ENCODE peak calls at places on chromosomes 5 and 9, in six cellular contexts. Y, V, W, Q, E and M are unnamed samples.
A peak's percentile ranks its signal among the peaks of the same experiment; 100 is the strongest.

GRCh38 chr9:83992407-83992806 is 11.8 kb downstream of the RMI1 start:
- DNase-seq in Y (no peak), V (no peak), W (no peak), Q (no peak), E (no peak), M (no peak)

GRCh38 chr5:133260715-133261114 is 208.9 kb downstream of the HSPA4 start:
- DNase-seq in Y (no peak), V (no peak), W (no peak), Q (no peak), E (no peak), M (no peak)

GRCh38 chr5:64971538-64971937 is 202.8 kb downstream of the CWC27 start:
- DNase-seq in Y (peak; percentile 54), V (no peak), W (no peak), Q (no peak), E (no peak), M (no peak)

GRCh38 chr5:141848771-141849370 is 29.3 kb downstream of the PCDH1 start:
- DNase-seq in Y (peak; percentile 64), V (peak; percentile 25), W (no peak), Q (no peak), E (no peak), M (no peak)

GRCh38 chr5:142017832-142018427 is 5.1 kb upstream of the GNPDA1 start:
- DNase-seq in Y (peak; percentile 33), V (no peak), W (no peak), Q (no peak), E (no peak), M (no peak)

GRCh38 chr5:175814676-175815075 is 56.7 kb upstream of the CPLX2 start:
- DNase-seq in Y (no peak), V (no peak), W (peak; percentile 64), Q (no peak), E (no peak), M (no peak)

GRCh38 chr5:123755587-123756324 is 243.8 kb downstream of the CSNK1G3 start:
- DNase-seq in Y (no peak), V (no peak), W (no peak), Q (no peak), E (no peak), M (no peak)

GRCh38 chr9:70902171-70902570 is 219.2 kb downstream of the TRPM3 start:
- DNase-seq in Y (no peak), V (no peak), W (no peak), Q (no peak), E (no peak), M (no peak)

GRCh38 chr5:16844952-16845351 is 91.1 kb downstream of the MYO10 start:
- DNase-seq in Y (no peak), V (no peak), W (no peak), Q (no peak), E (no peak), M (no peak)

GRCh38 chr9:73683862-73684591 is 532.4 kb downstream of the ANXA1 start:
- DNase-seq in Y (peak; percentile 35), V (no peak), W (peak; percentile 19), Q (peak; percentile 31), E (no peak), M (no peak)

GRCh38 chr9:116671605-116672004 is 15.5 kb upstream of the TRIM32 start:
- DNase-seq in Y (no peak), V (no peak), W (no peak), Q (no peak), E (no peak), M (no peak)

GRCh38 chr5:179228341-179229121 is 116.7 kb downstream of the ADAMTS2 start:
- DNase-seq in Y (no peak), V (no peak), W (no peak), Q (no peak), E (peak; percentile 11), M (no peak)

GRCh38 chr5:321726-322251 is 275 bp downstream of the AHRR start:
- DNase-seq in Y (no peak), V (no peak), W (no peak), Q (no peak), E (no peak), M (no peak)

GRCh38 chr5:66612226-66612625 is 16.0 kb downstream of the MAST4 start:
- DNase-seq in Y (no peak), V (no peak), W (no peak), Q (no peak), E (no peak), M (no peak)

GRCh38 chr5:151461312-151461711 is 13.9 kb downstream of the SLC36A1 start:
- DNase-seq in Y (no peak), V (no peak), W (no peak), Q (no peak), E (no peak), M (no peak)

GRCh38 chr9:9998491-9999287 is 614.1 kb downstream of the PTPRD start:
- DNase-seq in Y (peak; percentile 4), V (no peak), W (no peak), Q (peak; percentile 9), E (no peak), M (no peak)

GRCh38 chr5:38426493-38426892 is 130.0 kb downstream of the LIFR start:
- DNase-seq in Y (no peak), V (no peak), W (no peak), Q (no peak), E (no peak), M (no peak)

GRCh38 chr5:42502613-42503470 is 79.6 kb downstream of the GHR start:
- DNase-seq in Y (no peak), V (no peak), W (no peak), Q (no peak), E (no peak), M (no peak)
- H3K27ac ChIP-seq in Y (no peak overlapping the region), V (no peak overlapping the region), W (no peak overlapping the region), Q (no peak overlapping the region), E (no peak overlapping the region), M (no peak overlapping the region)

DNA sequence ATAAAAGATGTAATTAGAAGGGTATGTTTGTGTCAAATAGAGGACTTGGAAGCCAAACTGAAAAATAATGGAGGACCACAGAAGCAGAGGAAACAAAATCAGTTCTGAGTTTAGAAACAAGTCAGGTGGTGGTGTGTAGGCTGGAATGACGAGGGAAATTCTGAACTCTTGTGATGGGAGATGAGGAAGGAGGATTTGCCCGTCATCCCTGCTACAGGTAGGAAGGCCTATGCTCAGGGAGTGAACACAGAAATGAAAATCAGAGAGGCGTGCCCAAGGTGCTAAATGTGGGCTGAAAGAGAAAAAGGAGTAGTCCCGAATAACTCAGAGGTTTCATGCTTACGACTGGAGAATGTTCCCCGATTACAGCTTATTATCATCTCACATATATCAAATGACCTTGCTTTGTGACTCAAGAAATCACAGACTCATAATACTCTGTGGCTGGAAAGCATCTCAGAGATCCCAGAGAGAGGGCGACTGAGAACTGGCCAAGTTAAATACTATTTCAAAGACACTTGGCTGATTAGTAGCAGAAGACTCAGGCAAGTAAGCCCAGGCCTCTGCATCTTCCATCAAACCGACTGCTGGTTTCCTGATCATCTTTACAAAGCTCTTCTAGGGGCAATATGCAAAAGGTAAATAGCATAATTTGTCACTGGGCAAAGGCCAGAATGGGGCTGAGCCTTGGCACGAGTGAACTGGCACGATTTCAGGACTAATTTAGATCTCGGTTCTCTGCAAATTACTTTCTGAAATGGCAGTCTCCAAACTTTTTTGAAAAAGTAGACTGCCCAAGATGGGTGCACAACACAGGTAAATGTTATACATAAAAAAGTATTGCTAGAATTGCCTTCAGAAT is 125.9 kb downstream of the SUSD1 start:
- DNase-seq in Y (no peak), V (no peak), W (no peak), Q (no peak), E (no peak), M (no peak)
- H3K4me3 ChIP-seq in Y (no peak overlapping the region), V (no peak overlapping the region), W (no peak overlapping the region), Q (no peak overlapping the region), E (no peak overlapping the region), M (no peak overlapping the region)

DNA sequence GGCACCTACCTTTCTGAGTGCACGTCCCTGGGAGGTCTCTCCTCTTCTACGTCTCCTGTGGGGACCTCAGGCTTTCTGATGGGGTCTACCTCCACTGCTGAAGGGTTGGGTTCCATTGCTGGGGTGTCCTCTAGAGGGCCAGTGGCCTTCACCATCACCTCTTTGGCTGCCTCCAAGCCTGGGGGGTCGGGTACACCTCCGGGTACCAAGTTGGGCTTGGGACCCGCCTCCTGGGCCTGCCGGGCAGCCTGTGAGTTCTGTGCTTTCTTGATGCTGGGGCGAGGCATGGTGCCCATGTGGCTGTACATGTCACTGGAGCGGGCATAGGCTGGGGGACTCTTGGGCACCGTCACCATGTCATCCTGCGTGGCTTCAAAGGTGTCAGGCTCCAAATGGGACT is 4.5 kb downstream of the SH2D3C start:
- DNase-seq in Y (no peak), V (no peak), W (no peak), Q (no peak), E (no peak), M (no peak)
- H3K27ac ChIP-seq in Y (no peak overlapping the region), V (no peak overlapping the region), W (no peak overlapping the region), Q (no peak overlapping the region), E (no peak overlapping the region), M (no peak overlapping the region)

DNA sequence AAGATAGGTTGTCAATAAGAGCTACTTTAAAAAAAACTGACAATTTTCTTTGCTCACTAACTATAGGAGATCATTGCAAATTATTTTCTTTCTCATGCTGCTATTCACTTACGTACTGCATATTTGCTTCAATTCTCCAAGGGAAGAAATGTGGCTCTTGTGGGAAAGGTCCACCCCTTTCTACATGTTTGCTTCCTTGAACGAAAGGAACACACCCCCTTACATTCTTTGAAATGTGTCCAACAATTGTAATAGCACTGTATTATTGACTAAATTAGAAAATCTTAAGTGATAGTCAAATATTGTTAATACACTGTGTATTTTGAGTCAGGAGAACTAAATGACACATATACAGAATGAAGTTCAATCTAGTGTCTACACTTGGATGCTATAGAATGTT is 5.2 kb downstream of the MEF2C start:
- DNase-seq in Y (no peak), V (no peak), W (no peak), Q (no peak), E (no peak), M (no peak)
- H3K4me3 ChIP-seq in Y (no peak overlapping the region), V (peak overlapping the region; percentile 86), W (no peak overlapping the region), Q (no peak overlapping the region), E (no peak overlapping the region), M (no peak overlapping the region)

GRCh38 chr9:123775289-123775688 is 154.6 kb downstream of the DENND1A start:
- DNase-seq in Y (no peak), V (no peak), W (no peak), Q (no peak), E (no peak), M (no peak)

GRCh38 chr9:123773783-123774182 is 156.1 kb downstream of the DENND1A start:
- DNase-seq in Y (no peak), V (no peak), W (no peak), Q (no peak), E (no peak), M (no peak)

GRCh38 chr9:123772374-123772773 is 157.6 kb downstream of the DENND1A start:
- DNase-seq in Y (no peak), V (no peak), W (no peak), Q (no peak), E (no peak), M (no peak)

GRCh38 chr9:123771690-123772089 is 158.2 kb downstream of the DENND1A start:
- DNase-seq in Y (no peak), V (no peak), W (no peak), Q (no peak), E (no peak), M (no peak)

GRCh38 chr9:123772967-123773366 is 157.0 kb downstream of the DENND1A start:
- DNase-seq in Y (no peak), V (no peak), W (no peak), Q (no peak), E (no peak), M (no peak)
- H3K27ac ChIP-seq in Y (no peak overlapping the region), V (no peak overlapping the region), W (no peak overlapping the region), Q (no peak overlapping the region), E (no peak overlapping the region), M (no peak overlapping the region)